ENCODE peak calls at places on chromosomes 2 and 18, in five cellular contexts. A, F, H, W and R are unnamed samples.

GRCh38 chr2:84495539-84496146 is 20.7 kb upstream of the DNAH6 start:
- DNase-seq in W (peak), F (peak), A (peak), H (peak), R (peak)

GRCh38 chr2:178804791-178805190 is 2.4 kb downstream of the TTN start:
- DNase-seq in F (no peak), W (peak), H (no peak), A (peak), R (no peak)

GRCh38 chr2:169507698-169508097 is 1.8 kb upstream of the KLHL41 start:
- DNase-seq in A (peak), F (no peak), H (no peak), W (no peak), R (no peak)

GRCh38 chr2:24207359-24207758 is 32.5 kb downstream of the FAM228A start:
- DNase-seq in A (no peak), H (no peak), W (no peak), F (no peak), R (no peak)

GRCh38 chr18:6920099-6920955 is 190.8 kb downstream of the ARHGAP28 start:
- DNase-seq in F (peak), W (peak), H (no peak), A (peak), R (peak)

GRCh38 chr18:12376718-12377555 is at the start of gene AFG3L2:
- DNase-seq in A (peak), H (peak), W (peak), F (peak), R (peak)

GRCh38 chr2:75042823-75043222 is 84.4 kb downstream of the POLE4 start:
- DNase-seq in A (no peak), W (no peak), H (no peak), F (no peak), R (no peak)

GRCh38 chr2:120566331-120567035 is 169.2 kb upstream of the GLI2 start:
- DNase-seq in A (no peak), F (no peak), W (no peak), H (no peak), R (no peak)

GRCh38 chr2:37878536-37878935 is 46.6 kb upstream of the RMDN2 start:
- DNase-seq in A (no peak), H (no peak), W (no peak), F (no peak), R (no peak)

GRCh38 chr2:99787011-99787410 is 297.2 kb upstream of the REV1 start:
- DNase-seq in A (no peak), F (no peak), W (no peak), H (no peak), R (no peak)

GRCh38 chr2:191291471-191291870 is 46.3 kb downstream of the MYO1B start:
- DNase-seq in H (no peak), A (no peak), F (no peak), W (no peak), R (no peak)

GRCh38 chr2:161088658-161089350 is 71.4 kb upstream of the TANK start:
- DNase-seq in F (no peak), A (no peak), H (no peak), W (no peak), R (no peak)

GRCh38 chr2:222448806-222449205 is 24.5 kb downstream of the SGPP2 start:
- DNase-seq in H (no peak), W (no peak), F (no peak), A (no peak), R (no peak)

GRCh38 chr18:59570101-59570875 is 126.9 kb downstream of the CCBE1 start:
- DNase-seq in F (peak), H (no peak), A (no peak), W (no peak), R (peak)

GRCh38 chr2:171436307-171436706 is 2.3 kb downstream of the DCAF17 start:
- DNase-seq in W (no peak), F (no peak), H (no peak), A (no peak), R (no peak)

GRCh38 chr2:44700824-44701223 is 240.7 kb upstream of the SIX3 start:
- DNase-seq in F (no peak), W (no peak), H (no peak), A (no peak), R (no peak)

GRCh38 chr18:54734059-54734458 is 94.2 kb upstream of the RAB27B start:
- DNase-seq in A (no peak), H (no peak), W (no peak), F (no peak), R (no peak)

GRCh38 chr18:74255022-74255658 is 36.6 kb downstream of the CYB5A start:
- DNase-seq in F (no peak), H (no peak), A (no peak), W (no peak), R (no peak)

GRCh38 chr2:239137165-239137889 is 263.5 kb downstream of the HDAC4 start:
- DNase-seq in F (no peak), A (no peak), H (no peak), W (no peak), R (no peak)

GRCh38 chr18:8711736-8712135 is 6.4 kb downstream of the MTCL1 start:
- DNase-seq in F (no peak), A (no peak), H (no peak), W (no peak), R (no peak)

GRCh38 chr18:8895987-8896619 is 190.7 kb downstream of the MTCL1 start:
- DNase-seq in F (no peak), W (no peak), H (no peak), A (no peak), R (no peak)

GRCh38 chr2:20429528-20429927 is 17.3 kb upstream of the RHOB start:
- DNase-seq in H (no peak), A (peak), W (no peak), F (no peak), R (no peak)

GRCh38 chr2:14752294-14752693 is 119.8 kb downstream of the LRATD1 start:
- DNase-seq in W (no peak), F (no peak), H (no peak), A (peak), R (no peak)

GRCh38 chr18:74147779-74148542 is at the start of the genes FBXO15 and TIMM21:
- DNase-seq in W (peak), A (peak), H (peak), F (peak), R (peak)

GRCh38 chr2:222319576-222320440 is 21.0 kb upstream of the PAX3 start:
- DNase-seq in A (no peak), F (peak), W (peak), H (no peak), R (peak)